ENCODE peak calls at places on chromosomes 16 and 17, in eight cellular contexts. One of them, this sample, is unnamed.
A peak's percentile ranks its signal among the peaks of the same experiment; 100 is the strongest.

GRCh38 chr16:81650982-81651562 is 128.0 kb upstream of the PLCG2 start:
- DNase-seq in H7: peak; percentile 89
- DNase-seq in kidney: peak; percentile 95
- DNase-seq in fibroblast of pulmonary artery: peak; percentile 59
- DNase-seq in BE2C: peak; percentile 36
- DNase-seq in mucosa of descending colon: peak; percentile 62
- DNase-seq in vagina: no peak
- DNase-seq in DND-41: no peak
- DNase-seq in this sample: no peak

GRCh38 chr16:28264656-28265055 is 27.7 kb upstream of the SBK1 start:
- DNase-seq in H7: peak; percentile 28
- DNase-seq in kidney: no peak
- DNase-seq in fibroblast of pulmonary artery: peak; percentile 88
- DNase-seq in BE2C: no peak
- DNase-seq in mucosa of descending colon: peak; percentile 63
- DNase-seq in vagina: no peak
- DNase-seq in DND-41: no peak
- DNase-seq in this sample: no peak

GRCh38 chr17:57623620-57624019 is 121.5 kb downstream of the CCDC182 start:
- DNase-seq in H7: no peak
- DNase-seq in kidney: no peak
- DNase-seq in fibroblast of pulmonary artery: no peak
- DNase-seq in BE2C: peak; percentile 86
- DNase-seq in mucosa of descending colon: no peak
- DNase-seq in vagina: no peak
- DNase-seq in DND-41: no peak
- DNase-seq in this sample: no peak

GRCh38 chr17:67482784-67483183 is 105.7 kb downstream of the PITPNC1 start:
- DNase-seq in H7: no peak
- DNase-seq in kidney: no peak
- DNase-seq in fibroblast of pulmonary artery: no peak
- DNase-seq in BE2C: no peak
- DNase-seq in mucosa of descending colon: no peak
- DNase-seq in vagina: no peak
- DNase-seq in DND-41: no peak
- DNase-seq in this sample: no peak

GRCh38 chr16:75481475-75481874 is 13.8 kb downstream of the CHST6 start:
- DNase-seq in H7: no peak
- DNase-seq in kidney: no peak
- DNase-seq in fibroblast of pulmonary artery: no peak
- DNase-seq in BE2C: no peak
- DNase-seq in mucosa of descending colon: no peak
- DNase-seq in vagina: no peak
- DNase-seq in DND-41: no peak
- DNase-seq in this sample: no peak

GRCh38 chr16:12646490-12647274 is 157.0 kb downstream of the CPPED1 start:
- DNase-seq in H7: no peak
- DNase-seq in kidney: no peak
- DNase-seq in fibroblast of pulmonary artery: no peak
- DNase-seq in BE2C: no peak
- DNase-seq in mucosa of descending colon: no peak
- DNase-seq in vagina: no peak
- DNase-seq in DND-41: no peak
- DNase-seq in this sample: peak; percentile 68

GRCh38 chr17:75075597-75076253 is 12.0 kb upstream of the SLC16A5 start:
- DNase-seq in H7: peak; percentile 27
- DNase-seq in kidney: no peak
- DNase-seq in fibroblast of pulmonary artery: no peak
- DNase-seq in BE2C: no peak
- DNase-seq in mucosa of descending colon: no peak
- DNase-seq in vagina: no peak
- DNase-seq in DND-41: no peak
- DNase-seq in this sample: no peak

GRCh38 chr17:83064732-83065659 is 14.4 kb upstream of the METRNL start:
- DNase-seq in H7: peak; percentile 47
- DNase-seq in kidney: peak; percentile 90
- DNase-seq in fibroblast of pulmonary artery: no peak
- DNase-seq in BE2C: peak; percentile 5
- DNase-seq in mucosa of descending colon: peak; percentile 77
- DNase-seq in vagina: peak; percentile 86
- DNase-seq in DND-41: no peak
- DNase-seq in this sample: no peak

GRCh38 chr17:81328489-81328888 is 33.4 kb upstream of the SLC38A10 start:
- DNase-seq in H7: peak; percentile 64
- DNase-seq in kidney: no peak
- DNase-seq in fibroblast of pulmonary artery: no peak
- DNase-seq in BE2C: no peak
- DNase-seq in mucosa of descending colon: no peak
- DNase-seq in vagina: no peak
- DNase-seq in DND-41: no peak
- DNase-seq in this sample: no peak

GRCh38 chr17:61737820-61738219 is 125.5 kb downstream of the BRIP1 start:
- DNase-seq in H7: no peak
- DNase-seq in kidney: no peak
- DNase-seq in fibroblast of pulmonary artery: no peak
- DNase-seq in BE2C: no peak
- DNase-seq in mucosa of descending colon: no peak
- DNase-seq in vagina: no peak
- DNase-seq in DND-41: no peak
- DNase-seq in this sample: no peak

GRCh38 chr16:24986512-24987303 is 28.5 kb downstream of the ARHGAP17 start:
- DNase-seq in H7: no peak
- DNase-seq in kidney: no peak
- DNase-seq in fibroblast of pulmonary artery: peak; percentile 96
- DNase-seq in BE2C: no peak
- DNase-seq in mucosa of descending colon: peak; percentile 30
- DNase-seq in vagina: no peak
- DNase-seq in DND-41: no peak
- DNase-seq in this sample: no peak

GRCh38 chr17:79862771-79863440 is 23.7 kb upstream of the CBX4 start:
- DNase-seq in H7: peak; percentile 67
- DNase-seq in kidney: peak; percentile 35
- DNase-seq in fibroblast of pulmonary artery: no peak
- DNase-seq in BE2C: no peak
- DNase-seq in mucosa of descending colon: no peak
- DNase-seq in vagina: no peak
- DNase-seq in DND-41: no peak
- DNase-seq in this sample: no peak

GRCh38 chr17:35314415-35315216 is 58.8 kb downstream of the SLFN11 start:
- DNase-seq in H7: peak; percentile 17
- DNase-seq in kidney: no peak
- DNase-seq in fibroblast of pulmonary artery: no peak
- DNase-seq in BE2C: no peak
- DNase-seq in mucosa of descending colon: no peak
- DNase-seq in vagina: no peak
- DNase-seq in DND-41: no peak
- DNase-seq in this sample: no peak

GRCh38 chr16:88780100-88781062 is 4.6 kb downstream of the PIEZO1 start:
- DNase-seq in H7: no peak
- DNase-seq in kidney: no peak
- DNase-seq in fibroblast of pulmonary artery: no peak
- DNase-seq in BE2C: no peak
- DNase-seq in mucosa of descending colon: no peak
- DNase-seq in vagina: no peak
- DNase-seq in DND-41: no peak
- DNase-seq in this sample: no peak
- H3K4me3 ChIP-seq in H7: no peak overlapping the region
- H3K4me3 ChIP-seq in kidney: no peak overlapping the region
- H3K4me3 ChIP-seq in fibroblast of pulmonary artery: no peak overlapping the region
- H3K4me3 ChIP-seq in BE2C: no peak overlapping the region
- H3K4me3 ChIP-seq in mucosa of descending colon: no peak overlapping the region
- H3K4me3 ChIP-seq in vagina: no peak overlapping the region
- H3K4me3 ChIP-seq in DND-41: no peak overlapping the region
- H3K4me3 ChIP-seq in this sample: peak overlapping the region; percentile 77

GRCh38 chr17:48614904-48615211 is 234 bp downstream of the HOXB8 start:
- DNase-seq in H7: no peak
- DNase-seq in kidney: no peak
- DNase-seq in fibroblast of pulmonary artery: no peak
- DNase-seq in BE2C: no peak
- DNase-seq in mucosa of descending colon: no peak
- DNase-seq in vagina: no peak
- DNase-seq in DND-41: no peak
- DNase-seq in this sample: no peak
- H3K4me3 ChIP-seq in H7: no peak overlapping the region
- H3K4me3 ChIP-seq in kidney: peak overlapping the region; percentile 68
- H3K4me3 ChIP-seq in fibroblast of pulmonary artery: no peak overlapping the region
- H3K4me3 ChIP-seq in BE2C: no peak overlapping the region
- H3K4me3 ChIP-seq in mucosa of descending colon: no peak overlapping the region
- H3K4me3 ChIP-seq in vagina: no peak overlapping the region
- H3K4me3 ChIP-seq in DND-41: no peak overlapping the region
- H3K4me3 ChIP-seq in this sample: no peak overlapping the region

GRCh38 chr16:84391151-84391873 is 23.0 kb downstream of the ATP2C2 start:
- DNase-seq in H7: no peak
- DNase-seq in kidney: peak; percentile 22
- DNase-seq in fibroblast of pulmonary artery: peak; percentile 29
- DNase-seq in BE2C: no peak
- DNase-seq in mucosa of descending colon: no peak
- DNase-seq in vagina: no peak
- DNase-seq in DND-41: no peak
- DNase-seq in this sample: no peak
- H3K4me3 ChIP-seq in H7: no peak overlapping the region
- H3K4me3 ChIP-seq in kidney: no peak overlapping the region
- H3K4me3 ChIP-seq in fibroblast of pulmonary artery: no peak overlapping the region
- H3K4me3 ChIP-seq in BE2C: no peak overlapping the region
- H3K4me3 ChIP-seq in mucosa of descending colon: no peak overlapping the region
- H3K4me3 ChIP-seq in vagina: no peak overlapping the region
- H3K4me3 ChIP-seq in DND-41: no peak overlapping the region
- H3K4me3 ChIP-seq in this sample: no peak overlapping the region

DNA sequence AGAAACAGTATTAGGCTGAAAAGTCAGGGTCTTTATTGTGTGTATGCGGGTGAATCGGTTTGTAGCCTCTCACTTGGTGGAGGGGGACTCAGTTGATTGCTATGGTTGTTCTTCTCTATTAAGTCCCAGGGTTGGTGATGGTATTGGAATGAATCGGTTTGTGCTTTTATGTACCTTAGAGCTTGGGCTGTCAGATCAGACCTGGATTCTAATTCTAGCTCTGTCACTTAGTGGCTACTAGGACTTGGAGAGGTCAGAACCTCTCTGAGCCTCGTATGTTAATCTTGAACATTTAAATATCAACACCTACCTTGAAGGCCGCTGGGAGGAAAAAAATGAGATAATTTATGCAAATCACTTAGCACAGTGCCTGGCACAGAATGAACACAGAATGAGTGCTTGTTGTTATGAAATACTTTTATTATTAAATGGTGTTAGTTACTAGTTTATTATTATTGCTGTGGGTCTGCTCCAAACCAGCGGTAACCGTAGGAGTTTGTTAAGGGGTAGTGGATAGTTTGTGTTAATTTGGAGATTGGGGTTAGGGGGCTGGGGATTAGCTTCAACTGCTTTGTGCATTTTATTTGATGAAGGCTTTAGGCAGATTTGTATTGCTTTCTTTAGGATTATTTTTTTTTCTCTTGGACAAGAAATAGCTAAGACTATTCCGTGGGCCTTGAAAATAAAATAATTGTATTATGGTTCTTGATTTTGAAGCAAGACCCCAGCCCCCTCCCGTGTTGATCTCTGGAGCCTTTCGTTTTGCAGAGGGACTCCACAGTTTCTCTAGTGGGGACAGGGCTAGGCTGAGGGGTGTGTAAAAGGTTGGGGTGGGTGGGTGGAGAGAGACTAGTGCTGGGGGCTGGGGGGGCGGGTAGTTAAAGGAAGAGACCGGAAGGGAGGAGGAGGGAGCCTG is 3.6 kb downstream of the KDM6B start:
- DNase-seq in H7: no peak
- DNase-seq in kidney: no peak
- DNase-seq in fibroblast of pulmonary artery: no peak
- DNase-seq in BE2C: no peak
- DNase-seq in mucosa of descending colon: peak; percentile 35
- DNase-seq in vagina: no peak
- DNase-seq in DND-41: no peak
- DNase-seq in this sample: no peak
- H3K4me3 ChIP-seq in H7: peak overlapping the region; percentile 75
- H3K4me3 ChIP-seq in kidney: peak overlapping the region; percentile 47
- H3K4me3 ChIP-seq in fibroblast of pulmonary artery: peak overlapping the region; percentile 69
- H3K4me3 ChIP-seq in BE2C: peak overlapping the region; percentile 81
- H3K4me3 ChIP-seq in mucosa of descending colon: no peak overlapping the region
- H3K4me3 ChIP-seq in vagina: peak overlapping the region; percentile 24
- H3K4me3 ChIP-seq in DND-41: no peak overlapping the region
- H3K4me3 ChIP-seq in this sample: peak overlapping the region; percentile 88

DNA sequence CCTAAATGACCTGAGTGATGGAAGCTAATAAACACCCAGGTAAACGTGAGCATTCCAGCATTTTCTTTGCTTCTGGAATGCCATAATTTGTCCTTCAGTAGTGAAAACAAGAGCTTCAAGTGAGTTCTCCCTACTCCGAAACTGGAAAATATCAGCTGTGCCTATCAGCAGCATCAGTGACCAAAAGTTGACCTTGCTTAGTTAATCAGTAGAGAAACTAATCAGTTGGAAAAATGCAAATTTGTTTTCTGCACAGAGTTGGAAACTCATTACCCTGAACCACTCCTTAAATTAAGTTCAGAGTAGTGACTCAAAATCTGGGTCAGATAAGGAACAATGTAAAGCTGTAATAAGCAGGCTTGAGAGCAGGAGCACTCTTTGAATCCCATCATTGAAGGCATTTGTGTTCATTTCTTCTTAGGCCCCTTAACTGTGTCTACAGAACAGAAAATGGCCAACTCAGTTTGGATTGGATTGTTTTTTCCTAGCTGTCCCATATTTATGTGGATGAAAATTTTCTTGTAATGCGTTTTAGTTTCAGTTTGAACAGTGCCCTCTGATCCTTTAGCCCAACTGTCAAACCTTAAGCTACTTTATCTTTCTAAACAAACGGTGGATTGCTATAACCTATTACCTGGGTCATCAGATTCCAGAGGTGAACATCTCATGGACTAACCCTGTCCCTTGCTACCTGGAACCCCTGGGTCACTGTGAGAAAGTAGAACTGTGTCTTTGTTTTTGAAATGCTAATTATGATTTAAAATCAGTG is 290.4 kb downstream of the TOX3 start:
- DNase-seq in H7: no peak
- DNase-seq in kidney: no peak
- DNase-seq in fibroblast of pulmonary artery: no peak
- DNase-seq in BE2C: no peak
- DNase-seq in mucosa of descending colon: no peak
- DNase-seq in vagina: no peak
- DNase-seq in DND-41: no peak
- DNase-seq in this sample: no peak
- H3K4me3 ChIP-seq in H7: no peak overlapping the region
- H3K4me3 ChIP-seq in kidney: no peak overlapping the region
- H3K4me3 ChIP-seq in fibroblast of pulmonary artery: no peak overlapping the region
- H3K4me3 ChIP-seq in BE2C: no peak overlapping the region
- H3K4me3 ChIP-seq in mucosa of descending colon: no peak overlapping the region
- H3K4me3 ChIP-seq in vagina: no peak overlapping the region
- H3K4me3 ChIP-seq in DND-41: no peak overlapping the region
- H3K4me3 ChIP-seq in this sample: no peak overlapping the region